ENCODE peak calls at places on chromosome 3, in six cellular contexts. Y is transverse colon, K is heart left ventricle, H is Peyer's patch, C is esophagus squamous epithelium, U is breast epithelium. J is an unnamed sample.

GRCh38 chr3:56404884-56405283 is 63.4 kb downstream of the ERC2 start:
- DNase-seq in Y (no peak), H (no peak), K (no peak), U (no peak), C (no peak), J (no peak)

GRCh38 chr3:64262574-64263114 is 37.4 kb upstream of the PRICKLE2 start:
- DNase-seq in H (no peak), C (no peak), Y (no peak), U (no peak), K (no peak), J (no peak)

GRCh38 chr3:5122741-5123706 is 932 bp downstream of the ARL8B start:
- DNase-seq in K (peak), Y (peak), H (peak), C (no peak), U (peak), J (peak)

GRCh38 chr3:98763814-98764691 is 913 bp downstream of the ST3GAL6 start:
- DNase-seq in U (no peak), Y (no peak), K (no peak), H (no peak), C (no peak), J (no peak)

GRCh38 chr3:4721511-4721911 is 228.4 kb downstream of the ITPR1 start:
- DNase-seq in K (no peak), H (no peak), U (no peak), Y (no peak), C (no peak), J (no peak)

GRCh38 chr3:73669268-73669667 is 44.5 kb upstream of the PDZRN3 start:
- DNase-seq in K (no peak), U (no peak), C (no peak), H (no peak), Y (no peak), J (no peak)

GRCh38 chr3:185824051-185824466 is 783 bp downstream of the IGF2BP2 start:
- DNase-seq in U (no peak), H (peak), C (no peak), K (peak), Y (peak), J (no peak)

GRCh38 chr3:14962762-14963161 is 15.4 kb downstream of the NR2C2 start:
- DNase-seq in H (no peak), Y (no peak), K (no peak), U (no peak), C (no peak), J (no peak)

GRCh38 chr3:87082806-87083440 is 92.0 kb upstream of the VGLL3 start:
- DNase-seq in U (no peak), C (no peak), Y (no peak), H (no peak), K (no peak), J (no peak)

GRCh38 chr3:87077354-87077753 is 86.4 kb upstream of the VGLL3 start:
- DNase-seq in H (no peak), U (no peak), K (no peak), Y (no peak), C (no peak), J (no peak)

DNA sequence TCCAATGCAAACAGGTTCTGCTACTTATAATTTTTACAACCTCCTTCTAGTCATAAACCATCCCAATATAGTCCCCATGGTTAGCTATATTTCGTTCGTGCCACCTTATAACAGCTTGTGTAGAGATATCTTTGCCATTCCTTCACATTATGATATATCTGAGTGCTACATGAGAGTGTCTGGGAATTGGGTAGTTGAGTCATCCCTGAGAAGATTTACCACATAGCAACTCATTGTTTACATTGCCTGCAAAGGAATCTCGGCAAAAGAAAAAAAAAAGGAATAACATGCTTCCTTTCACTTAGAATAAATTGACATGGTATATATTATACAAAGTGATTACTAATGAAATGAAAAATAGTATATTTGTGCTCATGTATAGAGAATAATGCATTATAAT is 86.0 kb upstream of the VGLL3 start:
- DNase-seq in U (no peak), K (no peak), H (no peak), C (no peak), Y (no peak), J (no peak)
- H3K27ac ChIP-seq in U (no peak), K (no peak), H (no peak), C (no peak), Y (no peak), J (no peak)

GRCh38 chr3:29955413-29955812 is 651.0 kb upstream of the TGFBR2 start:
- DNase-seq in H (no peak), Y (no peak), K (no peak), C (no peak), U (no peak), J (no peak)
- TF ChIP-seq POLR2A in H (no peak), Y (no peak), K (no peak), C (no peak), U (no peak), J (no peak)

GRCh38 chr3:127406309-127407025 is 118.6 kb upstream of the PRR20G start:
- DNase-seq in U (no peak), H (peak), C (no peak), K (no peak), Y (peak), J (no peak)
- H3K27ac ChIP-seq in U (no peak), H (no peak), C (no peak), K (no peak), Y (no peak), J (no peak)

GRCh38 chr3:150453353-150453752 is 45.3 kb downstream of the TSC22D2 start:
- DNase-seq in C (no peak), U (no peak), K (no peak), H (no peak), Y (no peak), J (no peak)

GRCh38 chr3:150449169-150449721 is 41.1 kb downstream of the TSC22D2 start:
- DNase-seq in C (no peak), U (no peak), Y (no peak), H (no peak), K (no peak), J (no peak)

GRCh38 chr3:150450906-150451305 is 42.8 kb downstream of the TSC22D2 start:
- DNase-seq in K (no peak), U (no peak), Y (no peak), C (no peak), H (no peak), J (no peak)

GRCh38 chr3:150454085-150454484 is 46.0 kb downstream of the TSC22D2 start:
- DNase-seq in U (no peak), C (no peak), H (no peak), K (no peak), Y (no peak), J (no peak)

GRCh38 chr3:150451329-150452084 is 43.4 kb downstream of the TSC22D2 start:
- DNase-seq in C (no peak), U (no peak), Y (no peak), K (no peak), H (no peak), J (no peak)
- TF ChIP-seq POLR2A in C (no peak), U (no peak), Y (no peak), K (no peak), H (no peak), J (no peak)

DNA sequence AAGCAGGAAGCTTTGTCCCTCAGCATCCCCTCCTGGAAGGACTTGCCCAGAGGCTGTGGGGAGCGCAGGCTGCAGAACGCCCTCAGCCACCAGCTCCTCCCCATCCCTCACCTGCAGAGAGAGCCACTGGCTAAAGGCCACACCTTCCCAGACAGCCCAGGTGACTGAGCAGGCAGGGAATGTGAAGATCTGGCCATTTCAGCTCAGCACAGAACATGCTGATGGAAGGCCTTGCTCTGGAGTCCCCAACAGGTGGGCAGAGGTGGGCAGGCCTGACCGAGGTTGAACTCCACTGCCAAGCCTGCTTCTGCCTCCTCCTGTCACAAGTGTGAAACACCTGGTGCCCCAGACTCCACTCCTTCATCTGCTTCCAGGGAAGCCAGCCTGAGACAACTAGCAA is 50.7 kb upstream of the SEC61A1 start:
- DNase-seq in H (no peak), C (no peak), Y (no peak), K (no peak), U (no peak), J (no peak)
- H3K27ac ChIP-seq in H (no peak), C (no peak), Y (no peak), K (no peak), U (no peak), J (no peak)

GRCh38 chr3:196141866-196142673 is 60.2 kb upstream of the TFRC start:
- DNase-seq in U (peak), C (no peak), H (no peak), Y (no peak), K (no peak), J (no peak)

GRCh38 chr3:196145420-196146262 is 63.8 kb upstream of the TFRC start:
- DNase-seq in C (no peak), H (no peak), Y (no peak), U (no peak), K (no peak), J (no peak)

GRCh38 chr3:196144383-196145105 is 62.7 kb upstream of the TFRC start:
- DNase-seq in C (no peak), U (no peak), Y (no peak), H (no peak), K (no peak), J (no peak)

GRCh38 chr3:196142674-196142988 is 60.7 kb upstream of the TFRC start:
- DNase-seq in U (peak), K (no peak), Y (no peak), H (no peak), C (no peak), J (no peak)

DNA sequence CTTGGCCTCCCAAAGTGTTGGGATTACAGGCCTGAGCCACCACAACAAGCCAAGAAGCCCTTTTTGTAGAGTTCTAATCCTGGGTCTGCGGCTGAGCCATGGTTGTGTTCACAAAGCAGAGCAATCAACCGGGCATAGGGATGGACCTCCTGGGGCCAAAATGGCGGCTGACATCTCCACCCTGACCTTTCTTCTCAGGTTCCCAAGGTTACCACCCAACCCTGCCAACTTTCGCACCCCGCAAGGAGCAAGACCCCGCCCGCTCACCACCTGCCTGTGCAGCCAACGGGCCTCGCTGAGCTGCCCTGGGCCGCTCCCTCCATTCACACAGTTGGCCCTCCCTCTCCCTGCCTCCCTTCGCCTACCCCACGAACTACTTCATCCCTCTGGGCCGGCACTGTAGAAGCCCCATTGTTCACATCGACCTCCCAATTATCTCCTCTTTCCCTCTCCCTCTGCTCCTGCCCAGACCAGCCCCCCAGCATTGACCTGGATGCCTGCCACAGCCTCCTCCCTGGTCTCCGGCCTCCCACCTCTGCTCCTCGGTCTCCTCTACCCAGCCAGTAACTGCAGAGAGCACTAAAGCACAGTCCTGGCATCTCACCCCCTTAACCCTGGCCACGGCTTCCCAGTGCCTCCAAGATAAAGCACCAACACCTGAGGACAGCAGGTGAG is 62.0 kb upstream of the TFRC start:
- DNase-seq in C (no peak), Y (no peak), U (no peak), K (no peak), H (no peak), J (no peak)
- TF ChIP-seq POLR2A in C (no peak), Y (no peak), U (no peak), K (no peak), H (no peak), J (no peak)

DNA sequence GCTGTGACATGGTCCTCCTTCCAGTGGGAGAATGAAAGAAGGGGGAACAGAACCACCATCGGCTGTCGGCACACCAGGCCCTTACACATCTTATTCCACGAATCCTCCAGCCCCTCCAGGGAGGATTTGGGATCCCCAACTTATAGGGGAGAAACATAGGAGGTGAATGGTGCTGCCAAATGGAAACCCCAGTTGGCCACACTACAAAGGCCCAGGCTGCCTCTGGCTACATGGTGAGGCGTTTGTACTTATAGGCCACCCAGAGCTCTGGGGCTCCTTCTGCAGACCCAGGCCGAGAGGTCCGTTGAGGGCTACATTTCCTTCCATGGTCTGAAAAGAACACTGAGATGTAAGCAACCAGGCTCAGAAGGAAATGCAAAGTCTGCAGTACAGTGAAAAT is 12.0 kb downstream of the AMOTL2 start:
- DNase-seq in Y (no peak), H (no peak), U (peak), K (no peak), C (no peak), J (no peak)
- H3K27ac ChIP-seq in Y (peak), H (no peak), U (peak), K (peak), C (peak), J (peak)

DNA sequence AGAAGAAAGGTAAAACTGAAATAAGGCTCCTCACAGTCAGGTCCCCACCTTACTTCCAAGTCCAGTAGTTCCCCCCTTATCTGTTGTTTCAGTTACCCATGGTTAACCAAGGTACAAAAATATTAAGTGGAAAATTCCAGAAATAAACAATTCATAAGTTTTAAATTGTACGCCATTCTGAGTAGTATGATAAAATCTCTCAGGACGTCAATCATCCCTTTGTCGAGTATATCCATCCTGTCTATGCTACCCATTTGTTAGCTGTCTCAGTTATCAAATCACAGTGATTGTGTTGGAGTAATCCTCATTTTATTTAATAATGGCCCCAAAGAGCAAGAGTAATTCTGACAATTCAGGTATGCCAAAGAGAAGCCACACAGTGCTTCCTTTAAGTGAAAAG is 43.9 kb downstream of the LRRFIP2 start:
- DNase-seq in H (no peak), U (no peak), K (no peak), C (no peak), Y (no peak), J (no peak)
- TF ChIP-seq POLR2A in H (no peak), U (no peak), K (no peak), C (no peak), Y (no peak), J (no peak)